ENCODE peak calls at places on chromosomes 16 and 17, in seven cellular contexts. Q is D721Med, N is brain microvascular endothelial cell, A is upper lobe of right lung, T is cardiac fibroblast, V is nephron progenitor cell, X is OCI-LY7. C is an unnamed sample.

GRCh38 chr16:1993731-1994131 is 4.0 kb downstream of the SYNGR3 start:
- DNase-seq in V (no peak), X (peak), T (no peak), Q (no peak), N (no peak), A (peak), C (no peak)

GRCh38 chr16:82229800-82230619 is 60.0 kb upstream of the MPHOSPH6 start:
- DNase-seq in X (peak), V (peak), Q (no peak), T (peak), N (peak), A (peak), C (peak)

GRCh38 chr16:86522639-86523038 is 12.3 kb downstream of the FOXF1 start:
- DNase-seq in Q (no peak), A (no peak), X (no peak), N (no peak), V (no peak), T (no peak), C (no peak)

GRCh38 chr16:886084-886543 is 84.7 kb downstream of the LMF1 start:
- DNase-seq in V (peak), X (no peak), T (no peak), N (no peak), A (no peak), Q (no peak), C (no peak)

GRCh38 chr17:44779211-44780025 is 20.6 kb downstream of the ADAM11 start:
- DNase-seq in N (peak), A (peak), X (peak), T (peak), Q (peak), V (peak), C (peak)

GRCh38 chr17:44197980-44198720 is 1.5 kb downstream of the ATXN7L3 start:
- DNase-seq in V (no peak), Q (no peak), T (peak), N (no peak), X (peak), A (no peak), C (peak)

GRCh38 chr17:42586514-42587230 is 9.1 kb upstream of the PSMC3IP start:
- DNase-seq in X (peak), N (no peak), V (no peak), Q (no peak), A (peak), T (no peak), C (peak)

GRCh38 chr17:67055811-67056745 is 11.7 kb downstream of the CACNG1 start:
- DNase-seq in T (no peak), X (peak), N (no peak), A (no peak), V (no peak), Q (no peak), C (no peak)

GRCh38 chr16:24124291-24124690 is 131.8 kb upstream of the CACNG3 start:
- DNase-seq in V (no peak), A (no peak), X (no peak), N (no peak), T (no peak), Q (no peak), C (no peak)

GRCh38 chr16:64695684-64696083 is 426.2 kb downstream of the CDH11 start:
- DNase-seq in V (no peak), T (no peak), X (no peak), N (no peak), Q (no peak), A (no peak), C (no peak)

GRCh38 chr17:58575511-58575910 is 61.1 kb upstream of the MTMR4 start:
- DNase-seq in V (no peak), N (peak), A (no peak), T (peak), Q (no peak), X (no peak), C (no peak)

GRCh38 chr17:31581491-31581890 is 190.0 kb downstream of the RAB11FIP4 start:
- DNase-seq in N (peak), Q (no peak), A (no peak), V (no peak), T (no peak), X (no peak), C (no peak)

GRCh38 chr17:55635253-55635766 is 87.4 kb downstream of the TMEM100 start:
- DNase-seq in Q (no peak), N (no peak), V (no peak), X (no peak), T (peak), A (no peak), C (no peak)

GRCh38 chr16:47519996-47520679 is 59.0 kb downstream of the PHKB start:
- DNase-seq in A (no peak), N (no peak), T (peak), Q (no peak), V (no peak), X (no peak), C (no peak)

GRCh38 chr16:55491691-55492090 is 12.7 kb downstream of the MMP2 start:
- DNase-seq in X (no peak), A (no peak), T (no peak), N (no peak), V (no peak), Q (no peak), C (no peak)

GRCh38 chr17:8190506-8190905 is 526 bp upstream of the BORCS6 start:
- DNase-seq in Q (no peak), V (no peak), A (no peak), N (no peak), T (no peak), X (no peak), C (no peak)

GRCh38 chr16:47847220-47847970 is 308.4 kb downstream of the ABCC12 start:
- DNase-seq in Q (no peak), N (peak), A (no peak), T (no peak), V (no peak), X (no peak), C (no peak)

GRCh38 chr16:2692948-2693651 is 10.8 kb downstream of the KCTD5 start:
- DNase-seq in T (no peak), V (peak), Q (no peak), N (no peak), X (no peak), A (no peak), C (no peak)

GRCh38 chr17:8072339-8072726 is 15.2 kb downstream of the ALOX12B start:
- DNase-seq in T (no peak), Q (no peak), V (peak), X (no peak), N (no peak), A (no peak), C (no peak)

GRCh38 chr17:68512967-68513474 is 791 bp downstream of the PRKAR1A start:
- DNase-seq in A (no peak), X (peak), T (peak), Q (no peak), V (no peak), N (peak), C (peak)

GRCh38 chr16:57300387-57301125 is 16.1 kb upstream of the PLLP start:
- DNase-seq in Q (peak), X (peak), T (peak), N (peak), A (peak), V (peak), C (peak)

GRCh38 chr16:57299719-57300386 is 15.4 kb upstream of the PLLP start:
- DNase-seq in X (peak), Q (no peak), V (peak), N (peak), T (peak), A (peak), C (peak)

GRCh38 chr16:57301126-57301817 is 16.8 kb upstream of the PLLP start:
- DNase-seq in V (no peak), Q (no peak), A (no peak), T (no peak), X (no peak), N (no peak), C (no peak)

GRCh38 chr16:57297856-57298255 is 13.4 kb upstream of the PLLP start:
- DNase-seq in Q (no peak), N (no peak), V (no peak), A (no peak), X (peak), T (no peak), C (no peak)

DNA sequence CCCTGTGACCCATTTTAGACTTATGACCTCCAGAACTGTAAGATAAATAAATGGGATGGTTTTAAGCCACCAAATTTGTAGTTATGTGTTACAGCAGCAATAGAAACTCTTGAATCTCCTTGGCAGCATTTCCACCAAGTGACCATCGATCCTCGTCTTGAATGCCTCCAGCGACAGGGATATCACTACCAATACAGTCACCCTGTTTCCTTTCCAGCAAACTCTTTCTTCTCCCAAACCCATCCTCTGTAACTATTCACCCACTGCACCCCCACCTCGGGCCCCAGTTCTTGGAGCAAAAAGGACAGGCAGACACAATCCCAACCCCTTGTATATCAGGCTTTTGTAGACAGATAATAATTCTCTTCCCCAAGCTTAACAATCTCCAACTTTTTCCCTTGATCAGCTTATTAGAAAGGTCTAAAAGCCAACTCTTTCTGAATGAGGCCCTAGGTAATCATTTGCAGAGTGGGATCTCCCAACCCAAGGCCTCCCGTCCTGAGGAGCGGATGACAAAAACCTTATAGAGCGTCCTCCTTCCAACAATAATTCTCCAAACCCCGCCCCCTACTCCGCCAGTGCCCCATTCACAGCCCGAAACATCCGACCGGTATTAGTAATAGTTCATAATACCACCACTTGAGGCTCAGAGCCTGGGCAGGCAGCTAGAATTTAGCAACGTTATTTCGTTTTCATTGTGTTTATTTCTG is 14.7 kb upstream of the PLLP start:
- DNase-seq in T (no peak), A (no peak), Q (no peak), N (peak), X (no peak), V (peak), C (no peak)
- TF ChIP-seq CTCF in T (no peak), A (no peak), Q (no peak), N (peak), X (no peak), V (no peak), C (peak)

DNA sequence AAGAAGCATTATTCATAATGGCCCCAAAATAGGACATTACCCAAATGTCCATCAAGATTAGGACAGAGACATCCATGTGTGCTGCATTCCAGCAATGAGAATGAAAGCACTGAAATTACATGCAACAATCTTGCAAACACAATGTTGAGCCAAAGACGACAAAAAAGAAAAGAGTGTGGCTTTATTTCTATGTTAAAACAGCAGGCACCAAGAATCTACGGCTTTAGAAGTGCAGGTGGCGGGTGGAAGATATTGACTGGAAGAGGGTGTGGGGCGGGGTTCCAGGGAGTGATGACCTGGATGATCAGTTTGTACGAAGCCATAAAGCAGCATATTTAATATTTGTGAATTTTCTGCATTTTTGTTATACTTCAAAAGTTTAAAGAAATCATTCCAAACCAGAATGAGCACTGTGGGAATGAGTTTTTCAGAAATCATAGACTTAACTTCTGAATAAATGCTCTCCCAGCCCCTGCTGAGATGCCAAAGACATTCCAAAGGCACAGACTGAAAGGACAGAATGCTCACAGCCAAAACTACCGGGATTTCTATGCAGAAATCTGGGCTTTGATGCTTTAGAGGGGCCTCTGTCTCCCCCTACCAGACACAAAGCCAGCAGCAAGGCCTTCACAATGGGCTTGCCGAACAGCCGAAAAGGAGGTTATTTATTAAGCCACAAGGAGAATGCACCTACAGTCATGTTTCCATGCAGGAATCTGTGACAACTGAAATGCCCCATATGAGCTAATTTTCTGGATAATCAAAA is 361.6 kb downstream of the GRIN2A start:
- DNase-seq in N (no peak), Q (no peak), T (no peak), X (no peak), V (peak), A (no peak), C (no peak)
- TF ChIP-seq CTCF in N (no peak), Q (peak), T (no peak), X (no peak), V (peak), A (no peak), C (no peak)

DNA sequence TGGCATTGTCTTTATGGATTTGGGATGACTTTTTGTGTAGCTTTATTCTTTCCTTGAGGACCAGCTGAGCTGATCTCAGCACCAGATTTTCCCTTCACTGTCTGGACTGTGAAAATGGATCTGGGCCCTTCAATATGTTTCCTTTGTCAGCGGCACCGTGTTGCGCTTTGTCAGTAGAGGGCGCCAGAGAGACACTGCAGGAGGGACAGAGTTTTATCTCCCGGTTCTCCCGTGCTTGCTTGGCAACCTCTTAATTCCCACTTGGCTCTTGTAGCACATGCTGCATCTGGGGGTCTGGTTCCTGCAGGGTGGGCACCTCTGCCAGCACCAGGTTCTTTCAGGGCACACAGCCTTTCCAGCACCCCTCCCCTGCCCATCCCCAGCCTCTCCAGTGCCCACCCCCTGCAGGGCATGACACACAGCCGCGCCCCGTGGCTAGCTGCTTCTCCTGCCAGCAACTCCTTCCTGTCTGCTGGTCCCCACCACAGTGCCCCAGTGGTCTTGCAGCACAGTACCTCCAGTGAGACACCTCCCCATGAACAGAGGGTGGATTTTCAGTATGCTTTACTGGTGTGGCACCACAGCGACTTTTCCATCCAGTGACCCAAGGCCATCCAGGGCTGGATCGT is 19.6 kb downstream of the OR1D5 start:
- DNase-seq in A (peak), X (peak), V (no peak), Q (no peak), N (no peak), T (no peak), C (peak)
- TF ChIP-seq CTCF in A (peak), X (peak), V (no peak), Q (peak), N (peak), T (peak), C (peak)

GRCh38 chr16:88748364-88748763 is 36.7 kb downstream of the PIEZO1 start:
- DNase-seq in V (no peak), N (no peak), T (no peak), X (no peak), A (no peak), Q (no peak), C (no peak)

GRCh38 chr16:88746511-88746910 is 38.5 kb downstream of the PIEZO1 start:
- DNase-seq in X (no peak), V (no peak), T (peak), A (no peak), Q (no peak), N (no peak), C (no peak)

GRCh38 chr16:88749358-88749757 is 35.7 kb downstream of the PIEZO1 start:
- DNase-seq in V (no peak), X (no peak), T (no peak), Q (no peak), N (no peak), A (no peak), C (no peak)

GRCh38 chr16:88744839-88745521 is 38.7 kb downstream of the CTU2 start:
- DNase-seq in A (no peak), X (no peak), T (no peak), Q (no peak), V (no peak), N (no peak), C (no peak)

DNA sequence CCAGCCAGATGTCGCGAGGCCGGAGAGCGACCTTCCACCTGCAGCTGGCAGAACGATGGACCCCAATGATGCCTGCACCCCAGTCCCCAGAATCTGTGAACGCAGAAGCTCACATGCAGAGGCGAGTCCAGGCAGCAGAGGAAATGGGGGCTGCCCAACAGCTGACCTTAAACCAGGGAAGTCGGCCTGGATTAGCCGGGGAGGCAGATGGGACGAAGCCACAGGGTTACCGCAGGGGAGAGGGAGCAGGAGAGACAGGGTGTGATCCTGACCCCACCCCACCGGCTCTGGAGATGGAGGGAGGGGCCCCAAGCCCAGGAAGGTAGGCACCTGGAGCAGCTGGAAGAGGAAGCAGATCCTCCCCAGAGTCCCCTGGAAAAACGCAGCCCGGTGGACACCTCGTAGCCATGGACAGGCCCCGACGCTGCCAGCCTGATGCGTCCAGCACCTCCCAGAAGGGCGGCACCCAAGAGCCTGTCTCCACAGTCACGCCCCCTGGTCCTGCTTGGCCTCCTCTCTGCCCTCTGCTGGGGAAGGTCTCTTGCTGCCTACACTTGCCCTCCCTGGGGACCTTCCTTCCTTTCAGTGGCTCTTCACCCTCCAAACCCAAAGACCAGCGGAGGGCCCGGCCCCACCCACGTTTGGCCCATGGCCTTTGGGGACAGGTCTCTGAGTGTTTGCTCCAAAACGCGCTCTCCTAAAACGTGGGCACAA is 37.3 kb downstream of the PIEZO1 start:
- DNase-seq in X (peak), T (no peak), V (no peak), N (no peak), A (no peak), Q (no peak), C (peak)
- TF ChIP-seq CTCF in X (peak), T (peak), V (no peak), N (peak), A (peak), Q (peak), C (peak)

GRCh38 chr17:79023886-79024771 is at the start of gene C1QTNF1:
- DNase-seq in A (peak), X (no peak), N (no peak), T (peak), Q (no peak), V (peak), C (peak)
- TF ChIP-seq CTCF in A (peak), X (no peak), N (no peak), T (peak), Q (no peak), V (peak), C (peak)

GRCh38 chr17:28334666-28335200 is 539 bp downstream of the IFT20 start:
- DNase-seq in Q (no peak), T (no peak), V (no peak), X (peak), N (no peak), A (no peak), C (peak)

GRCh38 chr17:28335959-28336871 is 654 bp downstream of the TNFAIP1 start:
- DNase-seq in X (no peak), A (peak), Q (peak), V (peak), N (peak), T (peak), C (no peak)

GRCh38 chr17:28333083-28333746 is 2.1 kb downstream of the IFT20 start:
- DNase-seq in Q (no peak), V (no peak), T (no peak), X (no peak), N (no peak), A (no peak), C (no peak)

GRCh38 chr17:28334176-28334575 is 1.1 kb downstream of the IFT20 start:
- DNase-seq in T (peak), N (no peak), X (no peak), V (no peak), A (no peak), Q (no peak), C (no peak)

DNA sequence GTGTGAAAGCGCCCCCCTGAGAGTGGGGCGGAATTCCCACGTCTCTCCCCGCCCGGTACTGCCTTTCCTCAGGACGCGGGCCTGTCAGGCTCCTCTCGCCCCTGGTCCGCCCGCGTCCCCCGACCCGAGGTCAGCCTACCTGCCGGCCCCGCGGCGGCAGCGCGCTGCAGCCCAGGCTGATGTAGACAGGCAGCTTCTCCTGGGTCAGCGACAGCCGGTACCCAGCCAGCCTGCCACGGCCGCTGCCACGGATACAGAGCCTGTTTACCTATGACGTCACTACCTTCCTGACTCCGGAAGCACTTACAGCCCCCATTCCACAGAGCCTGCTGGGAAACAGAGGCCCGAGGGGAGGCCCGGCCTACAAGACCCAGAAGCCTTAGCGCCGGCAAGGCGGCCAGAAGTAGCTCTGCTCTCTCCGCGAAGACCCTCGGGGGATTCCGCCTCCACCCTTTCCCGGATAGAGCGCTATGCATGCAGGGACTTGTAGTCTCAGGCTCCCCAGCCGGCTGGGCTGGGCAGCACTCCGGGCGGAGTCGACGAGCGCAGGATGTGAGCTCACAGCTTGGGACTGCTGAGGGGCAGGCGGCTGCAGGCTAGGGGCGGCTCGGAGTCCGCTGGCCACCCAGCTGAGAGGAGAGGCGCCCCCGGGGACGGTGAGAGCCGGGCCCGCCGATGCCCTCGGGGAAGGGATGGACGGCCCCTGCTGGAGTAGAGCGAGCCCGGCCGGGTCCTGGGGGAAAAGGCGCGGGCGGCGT is at the start of the genes IFT20 and TNFAIP1:
- DNase-seq in N (peak), V (peak), A (peak), X (peak), Q (peak), T (peak), C (peak)
- TF ChIP-seq CTCF in N (no peak), V (no peak), A (no peak), X (no peak), Q (peak), T (no peak), C (no peak)

GRCh38 chr16:78249056-78249455 is 149.6 kb downstream of the WWOX start:
- DNase-seq in N (no peak), T (no peak), X (no peak), V (peak), Q (no peak), A (peak), C (no peak)
- TF ChIP-seq CTCF in N (no peak), T (no peak), X (no peak), V (no peak), Q (peak), A (peak), C (no peak)

C was measured in MM.1S.